ENCODE peak calls at places on chromosomes 4 and X, in five cellular contexts. J is ovary; M is stimulated activated CD8-positive, alpha-beta memory T cell treated with anti-CD3 and anti-CD28 coated beads, Interleukin-7, amount 100 ng/mL, for 1 hour; P is stimulated activated naive CD4-positive, alpha-beta T cell; Q is A549. G is an unnamed sample.

GRCh38 chrX:49202022-49202421 is 2.0 kb upstream of the SYP start:
- DNase-seq in Q (no peak), J (no peak), P (no peak), M (no peak), G (no peak)

GRCh38 chrX:12292996-12293765 is 154.9 kb downstream of the FRMPD4 start:
- DNase-seq in J (no peak), Q (no peak), M (no peak), P (no peak), G (no peak)

GRCh38 chr4:123740236-123740635 is 343.6 kb downstream of the SPRY1 start:
- DNase-seq in P (no peak), Q (no peak), M (no peak), J (no peak), G (no peak)

GRCh38 chr4:84948056-84948455 is 18.4 kb downstream of the WDFY3 start:
- DNase-seq in M (no peak), J (no peak), Q (no peak), P (no peak), G (no peak)

GRCh38 chr4:139917896-139918295 is 236.1 kb downstream of the MAML3 start:
- DNase-seq in P (no peak), M (no peak), Q (no peak), J (no peak), G (no peak)

GRCh38 chr4:119317996-119318395 is 3.9 kb downstream of the FABP2 start:
- DNase-seq in Q (no peak), M (no peak), P (no peak), J (no peak), G (no peak)

GRCh38 chr4:168678751-168679366 is 182.0 kb downstream of the PALLD start:
- DNase-seq in P (no peak), Q (no peak), J (no peak), M (no peak), G (no peak)

GRCh38 chr4:174377613-174378012 is 93.9 kb downstream of the CEP44 start:
- DNase-seq in J (no peak), Q (peak), M (no peak), P (no peak), G (no peak)

GRCh38 chr4:158578476-158578875 is 56.8 kb downstream of the RXFP1 start:
- DNase-seq in M (no peak), J (no peak), Q (peak), P (no peak), G (no peak)